ENCODE peak calls at places on chromosomes 16 and 17, in four cellular contexts. P is testis; F is activated effector memory CD4-positive, alpha-beta T cell treated with Interleukin-2 at 50 U/mL for 16 hours; J is Peyer's patch. W is an unnamed sample.

GRCh38 chr17:21300601-21301571 is 16.4 kb downstream of the MAP2K3 start:
- DNase-seq in P (no peak), F (no peak), J (no peak), W (no peak)

GRCh38 chr16:87132361-87133014 is 184.7 kb downstream of the C16orf95 start:
- DNase-seq in P (peak; percentile 80), F (no peak), J (no peak), W (peak; percentile 64)

GRCh38 chr17:78738698-78739097 is 43.4 kb downstream of the CYTH1 start:
- DNase-seq in P (no peak), F (no peak), J (no peak), W (no peak)

GRCh38 chr16:25192096-25192495 is 24.7 kb upstream of the AQP8 start:
- DNase-seq in P (no peak), F (no peak), J (no peak), W (no peak)

GRCh38 chr17:63984651-63985386 is 12.1 kb upstream of the SCN4A start:
- DNase-seq in P (peak; percentile 35), F (peak; percentile 36), J (peak; percentile 65), W (peak; percentile 84)

GRCh38 chr17:31321481-31321880 is at the start of gene EVI2A:
- DNase-seq in P (peak; percentile 31), F (peak; percentile 56), J (peak; percentile 75), W (peak; percentile 82)

GRCh38 chr16:86626966-86627365 is 48.6 kb downstream of the FOXL1 start:
- DNase-seq in P (no peak), F (no peak), J (no peak), W (no peak)

GRCh38 chr16:27844826-27845225 is 218.7 kb downstream of the GSG1L start:
- DNase-seq in P (no peak), F (no peak), J (peak; percentile 18), W (no peak)

GRCh38 chr16:4733747-4734062 is 366 bp downstream of the ANKS3 start:
- DNase-seq in P (no peak), F (no peak), J (no peak), W (no peak)

GRCh38 chr16:86211800-86212199 is 298.5 kb upstream of the FOXF1 start:
- DNase-seq in P (no peak), F (no peak), J (no peak), W (no peak)

GRCh38 chr17:58338907-58339774 is 10.5 kb upstream of the TSPOAP1 start:
- DNase-seq in P (no peak), F (no peak), J (peak; percentile 87), W (no peak)

GRCh38 chr17:49700956-49701355 is 6.8 kb downstream of the SLC35B1 start:
- DNase-seq in P (no peak), F (no peak), J (no peak), W (no peak)

GRCh38 chr17:64492481-64493109 is 4.3 kb downstream of the POLG2 start:
- DNase-seq in P (no peak), F (no peak), J (no peak), W (no peak)

GRCh38 chr16:23962001-23962400 is 126.2 kb downstream of the PRKCB start:
- DNase-seq in P (no peak), F (no peak), J (no peak), W (no peak)

GRCh38 chr17:69997332-69997731 is 77.7 kb upstream of the KCNJ16 start:
- DNase-seq in P (no peak), F (no peak), J (no peak), W (peak; percentile 12)

GRCh38 chr16:68444058-68444657 is 4.2 kb downstream of the SMPD3 start:
- DNase-seq in P (peak; percentile 47), F (no peak), J (peak; percentile 53), W (peak; percentile 20)

GRCh38 chr16:19488213-19488640 is 33.7 kb downstream of the GDE1 start:
- DNase-seq in P (no peak), F (no peak), J (peak; percentile 89), W (no peak)

GRCh38 chr16:54178491-54178976 is 108.1 kb downstream of the IRX3 start:
- DNase-seq in P (no peak), F (no peak), J (no peak), W (no peak)

GRCh38 chr17:2904135-2904534 is 107.9 kb downstream of the RAP1GAP2 start:
- DNase-seq in P (no peak), F (no peak), J (peak; percentile 57), W (no peak)

GRCh38 chr17:78925662-78926555 is 722 bp upstream of the TIMP2 start:
- DNase-seq in P (peak; percentile 90), F (no peak), J (peak; percentile 82), W (no peak)

GRCh38 chr16:67528222-67528869 is at the start of gene RIPOR1:
- DNase-seq in P (peak; percentile 63), F (no peak), J (peak; percentile 76), W (no peak)

W was measured in mammary epithelial cell.